ENCODE peak calls at places on chromosomes 2 and 18, in ten cellular contexts. One of them, this sample, is unnamed.

GRCh38 chr18:31723998-31724711 is 36.5 kb downstream of the SLC25A52 start:
- DNase-seq in astrocyte of the spinal cord: peak
- DNase-seq in NB4: no peak
- DNase-seq in suprapubic skin: no peak
- DNase-seq in astrocyte of the cerebellum: no peak
- DNase-seq in endothelial cell: no peak
- DNase-seq in neural progenitor cell: no peak
- DNase-seq in epithelial cell of esophagus: peak
- DNase-seq in choroid plexus epithelial cell: peak
- DNase-seq in left ventricle myocardium inferior: peak
- DNase-seq in this sample: no peak

GRCh38 chr2:54428401-54428800 is 27.7 kb upstream of the SPTBN1 start:
- DNase-seq in astrocyte of the spinal cord: no peak
- DNase-seq in NB4: no peak
- DNase-seq in suprapubic skin: no peak
- DNase-seq in astrocyte of the cerebellum: no peak
- DNase-seq in endothelial cell: no peak
- DNase-seq in neural progenitor cell: no peak
- DNase-seq in epithelial cell of esophagus: no peak
- DNase-seq in choroid plexus epithelial cell: no peak
- DNase-seq in left ventricle myocardium inferior: peak
- DNase-seq in this sample: no peak

GRCh38 chr18:55552498-55553189 is 35.3 kb downstream of the TCF4 start:
- DNase-seq in astrocyte of the spinal cord: peak
- DNase-seq in NB4: no peak
- DNase-seq in suprapubic skin: no peak
- DNase-seq in astrocyte of the cerebellum: peak
- DNase-seq in endothelial cell: no peak
- DNase-seq in neural progenitor cell: no peak
- DNase-seq in epithelial cell of esophagus: no peak
- DNase-seq in choroid plexus epithelial cell: no peak
- DNase-seq in left ventricle myocardium inferior: no peak
- DNase-seq in this sample: no peak

GRCh38 chr2:148026573-148026972 is 5.7 kb downstream of the MBD5 start:
- DNase-seq in astrocyte of the spinal cord: no peak
- DNase-seq in NB4: no peak
- DNase-seq in suprapubic skin: no peak
- DNase-seq in astrocyte of the cerebellum: no peak
- DNase-seq in endothelial cell: no peak
- DNase-seq in neural progenitor cell: no peak
- DNase-seq in epithelial cell of esophagus: no peak
- DNase-seq in choroid plexus epithelial cell: no peak
- DNase-seq in left ventricle myocardium inferior: no peak
- DNase-seq in this sample: no peak

GRCh38 chr18:58496937-58497336 is 132.0 kb downstream of the ALPK2 start:
- DNase-seq in astrocyte of the spinal cord: no peak
- DNase-seq in NB4: no peak
- DNase-seq in suprapubic skin: no peak
- DNase-seq in astrocyte of the cerebellum: no peak
- DNase-seq in endothelial cell: peak
- DNase-seq in neural progenitor cell: peak
- DNase-seq in epithelial cell of esophagus: peak
- DNase-seq in choroid plexus epithelial cell: no peak
- DNase-seq in left ventricle myocardium inferior: no peak
- DNase-seq in this sample: no peak

GRCh38 chr18:40493316-40493715 is 1461.7 kb upstream of the PIK3C3 start:
- DNase-seq in astrocyte of the spinal cord: no peak
- DNase-seq in NB4: no peak
- DNase-seq in suprapubic skin: no peak
- DNase-seq in astrocyte of the cerebellum: no peak
- DNase-seq in endothelial cell: no peak
- DNase-seq in neural progenitor cell: no peak
- DNase-seq in epithelial cell of esophagus: no peak
- DNase-seq in choroid plexus epithelial cell: no peak
- DNase-seq in left ventricle myocardium inferior: no peak
- DNase-seq in this sample: no peak

GRCh38 chr18:14747513-14748474 is at the start of gene ANKRD30B:
- DNase-seq in astrocyte of the spinal cord: no peak
- DNase-seq in NB4: no peak
- DNase-seq in suprapubic skin: no peak
- DNase-seq in astrocyte of the cerebellum: no peak
- DNase-seq in endothelial cell: peak
- DNase-seq in neural progenitor cell: no peak
- DNase-seq in epithelial cell of esophagus: no peak
- DNase-seq in choroid plexus epithelial cell: no peak
- DNase-seq in left ventricle myocardium inferior: no peak
- DNase-seq in this sample: no peak

GRCh38 chr2:165933211-165933610 is 20.4 kb downstream of the TTC21B start:
- DNase-seq in astrocyte of the spinal cord: no peak
- DNase-seq in NB4: no peak
- DNase-seq in suprapubic skin: no peak
- DNase-seq in astrocyte of the cerebellum: no peak
- DNase-seq in endothelial cell: no peak
- DNase-seq in neural progenitor cell: no peak
- DNase-seq in epithelial cell of esophagus: no peak
- DNase-seq in choroid plexus epithelial cell: no peak
- DNase-seq in left ventricle myocardium inferior: no peak
- DNase-seq in this sample: no peak

GRCh38 chr2:9558948-9559381 is 3.3 kb upstream of the ADAM17 start:
- DNase-seq in astrocyte of the spinal cord: peak
- DNase-seq in NB4: peak
- DNase-seq in suprapubic skin: no peak
- DNase-seq in astrocyte of the cerebellum: peak
- DNase-seq in endothelial cell: no peak
- DNase-seq in neural progenitor cell: no peak
- DNase-seq in epithelial cell of esophagus: peak
- DNase-seq in choroid plexus epithelial cell: peak
- DNase-seq in left ventricle myocardium inferior: no peak
- DNase-seq in this sample: no peak

GRCh38 chr18:48808476-48808875 is 142.3 kb downstream of the SMAD7 start:
- DNase-seq in astrocyte of the spinal cord: no peak
- DNase-seq in NB4: no peak
- DNase-seq in suprapubic skin: no peak
- DNase-seq in astrocyte of the cerebellum: no peak
- DNase-seq in endothelial cell: no peak
- DNase-seq in neural progenitor cell: no peak
- DNase-seq in epithelial cell of esophagus: no peak
- DNase-seq in choroid plexus epithelial cell: no peak
- DNase-seq in left ventricle myocardium inferior: no peak
- DNase-seq in this sample: no peak

GRCh38 chr2:2646312-2647051 is 315.4 kb upstream of the MYT1L start:
- DNase-seq in astrocyte of the spinal cord: no peak
- DNase-seq in NB4: no peak
- DNase-seq in suprapubic skin: peak
- DNase-seq in astrocyte of the cerebellum: no peak
- DNase-seq in endothelial cell: no peak
- DNase-seq in neural progenitor cell: peak
- DNase-seq in epithelial cell of esophagus: peak
- DNase-seq in choroid plexus epithelial cell: no peak
- DNase-seq in left ventricle myocardium inferior: no peak
- DNase-seq in this sample: no peak

GRCh38 chr2:239252433-239253200 is 148.2 kb downstream of the HDAC4 start:
- DNase-seq in astrocyte of the spinal cord: no peak
- DNase-seq in NB4: peak
- DNase-seq in suprapubic skin: peak
- DNase-seq in astrocyte of the cerebellum: no peak
- DNase-seq in endothelial cell: no peak
- DNase-seq in neural progenitor cell: no peak
- DNase-seq in epithelial cell of esophagus: no peak
- DNase-seq in choroid plexus epithelial cell: no peak
- DNase-seq in left ventricle myocardium inferior: peak
- DNase-seq in this sample: no peak

GRCh38 chr2:31151501-31151900 is 13.3 kb upstream of the GALNT14 start:
- DNase-seq in astrocyte of the spinal cord: no peak
- DNase-seq in NB4: no peak
- DNase-seq in suprapubic skin: no peak
- DNase-seq in astrocyte of the cerebellum: no peak
- DNase-seq in endothelial cell: no peak
- DNase-seq in neural progenitor cell: no peak
- DNase-seq in epithelial cell of esophagus: peak
- DNase-seq in choroid plexus epithelial cell: no peak
- DNase-seq in left ventricle myocardium inferior: no peak
- DNase-seq in this sample: no peak

GRCh38 chr2:36052819-36053218 is 302.8 kb upstream of the CRIM1 start:
- DNase-seq in astrocyte of the spinal cord: no peak
- DNase-seq in NB4: no peak
- DNase-seq in suprapubic skin: no peak
- DNase-seq in astrocyte of the cerebellum: no peak
- DNase-seq in endothelial cell: no peak
- DNase-seq in neural progenitor cell: no peak
- DNase-seq in epithelial cell of esophagus: no peak
- DNase-seq in choroid plexus epithelial cell: no peak
- DNase-seq in left ventricle myocardium inferior: no peak
- DNase-seq in this sample: no peak

GRCh38 chr2:76867854-76868253 is 654.3 kb downstream of the LRRTM4 start:
- DNase-seq in astrocyte of the spinal cord: peak
- DNase-seq in NB4: peak
- DNase-seq in suprapubic skin: no peak
- DNase-seq in astrocyte of the cerebellum: peak
- DNase-seq in endothelial cell: peak
- DNase-seq in neural progenitor cell: no peak
- DNase-seq in epithelial cell of esophagus: peak
- DNase-seq in choroid plexus epithelial cell: peak
- DNase-seq in left ventricle myocardium inferior: no peak
- DNase-seq in this sample: no peak

GRCh38 chr2:179853108-179853507 is 8.3 kb downstream of the ZNF385B start:
- DNase-seq in astrocyte of the spinal cord: no peak
- DNase-seq in NB4: no peak
- DNase-seq in suprapubic skin: no peak
- DNase-seq in astrocyte of the cerebellum: no peak
- DNase-seq in endothelial cell: no peak
- DNase-seq in neural progenitor cell: no peak
- DNase-seq in epithelial cell of esophagus: no peak
- DNase-seq in choroid plexus epithelial cell: no peak
- DNase-seq in left ventricle myocardium inferior: no peak
- DNase-seq in this sample: no peak

GRCh38 chr2:128801581-128801980 is 482.9 kb upstream of the HS6ST1 start:
- DNase-seq in astrocyte of the spinal cord: no peak
- DNase-seq in NB4: no peak
- DNase-seq in suprapubic skin: no peak
- DNase-seq in astrocyte of the cerebellum: no peak
- DNase-seq in endothelial cell: no peak
- DNase-seq in neural progenitor cell: no peak
- DNase-seq in epithelial cell of esophagus: no peak
- DNase-seq in choroid plexus epithelial cell: no peak
- DNase-seq in left ventricle myocardium inferior: no peak
- DNase-seq in this sample: no peak

GRCh38 chr2:196277002-196277401 is 105.6 kb upstream of the STK17B start:
- DNase-seq in astrocyte of the spinal cord: peak
- DNase-seq in NB4: peak
- DNase-seq in suprapubic skin: no peak
- DNase-seq in astrocyte of the cerebellum: peak
- DNase-seq in endothelial cell: no peak
- DNase-seq in neural progenitor cell: no peak
- DNase-seq in epithelial cell of esophagus: peak
- DNase-seq in choroid plexus epithelial cell: peak
- DNase-seq in left ventricle myocardium inferior: no peak
- DNase-seq in this sample: no peak
- TF ChIP-seq CTCF in astrocyte of the spinal cord: peak
- TF ChIP-seq CTCF in NB4: peak
- TF ChIP-seq CTCF in suprapubic skin: peak
- TF ChIP-seq CTCF in astrocyte of the cerebellum: peak
- TF ChIP-seq CTCF in endothelial cell: peak
- TF ChIP-seq CTCF in neural progenitor cell: peak
- TF ChIP-seq CTCF in epithelial cell of esophagus: peak
- TF ChIP-seq CTCF in choroid plexus epithelial cell: peak
- TF ChIP-seq CTCF in left ventricle myocardium inferior: peak
- TF ChIP-seq CTCF in this sample: peak

DNA sequence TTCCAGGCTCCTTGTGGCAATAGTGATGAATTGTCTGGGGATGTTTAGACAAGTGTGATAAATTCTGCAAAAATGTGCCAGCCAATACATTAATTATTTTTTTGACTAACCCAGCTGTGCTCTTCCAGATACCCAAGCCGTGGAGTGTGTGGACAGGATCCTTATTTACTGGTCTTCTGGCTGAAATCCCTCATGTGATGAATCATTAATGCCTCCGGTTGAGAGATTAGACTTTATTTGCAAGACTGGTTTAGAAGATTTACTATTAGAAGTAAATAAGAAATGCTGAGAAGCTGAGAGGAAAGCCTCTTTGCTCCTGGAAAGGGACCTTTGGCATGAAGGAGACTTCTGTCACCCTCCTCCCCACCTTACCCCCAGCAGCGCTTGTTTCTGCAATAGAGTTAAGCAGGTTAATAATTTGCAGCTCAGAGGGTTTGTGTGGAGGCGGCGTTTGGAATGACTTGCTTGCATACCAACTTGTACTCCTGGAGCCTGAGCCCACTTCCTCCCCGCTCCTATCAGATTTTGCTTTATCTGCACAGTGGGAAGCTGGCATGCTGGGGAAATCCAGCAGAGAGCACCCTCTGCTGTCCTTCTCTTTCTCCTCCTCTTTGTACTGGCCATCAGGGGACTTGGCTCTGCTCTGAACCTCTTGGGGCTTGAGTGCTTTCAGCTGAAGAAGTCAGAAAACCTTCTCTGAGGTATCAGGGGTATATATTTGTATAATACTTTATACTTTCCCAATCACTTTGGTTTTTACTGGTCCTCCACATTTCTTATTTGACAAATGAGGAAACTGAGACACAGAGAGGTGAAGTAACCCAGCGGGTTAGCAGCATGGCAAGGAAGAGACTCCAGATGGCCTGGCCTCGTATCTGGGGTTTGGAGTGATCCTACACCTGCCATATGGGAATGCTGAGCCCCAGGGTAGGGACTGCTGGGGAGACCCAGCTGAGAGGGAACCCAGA is 16.3 kb downstream of the SLC3A1 start:
- DNase-seq in astrocyte of the spinal cord: peak
- DNase-seq in NB4: peak
- DNase-seq in suprapubic skin: no peak
- DNase-seq in astrocyte of the cerebellum: peak
- DNase-seq in endothelial cell: peak
- DNase-seq in neural progenitor cell: peak
- DNase-seq in epithelial cell of esophagus: peak
- DNase-seq in choroid plexus epithelial cell: peak
- DNase-seq in left ventricle myocardium inferior: no peak
- DNase-seq in this sample: no peak
- TF ChIP-seq CTCF in astrocyte of the spinal cord: peak
- TF ChIP-seq CTCF in NB4: peak
- TF ChIP-seq CTCF in suprapubic skin: peak
- TF ChIP-seq CTCF in astrocyte of the cerebellum: peak
- TF ChIP-seq CTCF in endothelial cell: no peak
- TF ChIP-seq CTCF in neural progenitor cell: peak
- TF ChIP-seq CTCF in epithelial cell of esophagus: peak
- TF ChIP-seq CTCF in choroid plexus epithelial cell: peak
- TF ChIP-seq CTCF in left ventricle myocardium inferior: peak
- TF ChIP-seq CTCF in this sample: no peak

GRCh38 chr2:118371500-118371899 is 283.2 kb downstream of the INSIG2 start:
- DNase-seq in astrocyte of the spinal cord: peak
- DNase-seq in NB4: peak
- DNase-seq in suprapubic skin: no peak
- DNase-seq in astrocyte of the cerebellum: no peak
- DNase-seq in endothelial cell: peak
- DNase-seq in neural progenitor cell: peak
- DNase-seq in epithelial cell of esophagus: peak
- DNase-seq in choroid plexus epithelial cell: peak
- DNase-seq in left ventricle myocardium inferior: no peak
- DNase-seq in this sample: no peak
- TF ChIP-seq CTCF in astrocyte of the spinal cord: peak
- TF ChIP-seq CTCF in NB4: peak
- TF ChIP-seq CTCF in suprapubic skin: peak
- TF ChIP-seq CTCF in astrocyte of the cerebellum: peak
- TF ChIP-seq CTCF in endothelial cell: peak
- TF ChIP-seq CTCF in neural progenitor cell: peak
- TF ChIP-seq CTCF in epithelial cell of esophagus: peak
- TF ChIP-seq CTCF in choroid plexus epithelial cell: peak
- TF ChIP-seq CTCF in left ventricle myocardium inferior: peak
- TF ChIP-seq CTCF in this sample: no peak

GRCh38 chr18:73136134-73136533 is 268.3 kb upstream of the NETO1 start:
- DNase-seq in astrocyte of the spinal cord: peak
- DNase-seq in NB4: peak
- DNase-seq in suprapubic skin: no peak
- DNase-seq in astrocyte of the cerebellum: no peak
- DNase-seq in endothelial cell: no peak
- DNase-seq in neural progenitor cell: peak
- DNase-seq in epithelial cell of esophagus: peak
- DNase-seq in choroid plexus epithelial cell: peak
- DNase-seq in left ventricle myocardium inferior: no peak
- DNase-seq in this sample: no peak
- TF ChIP-seq CTCF in astrocyte of the spinal cord: peak
- TF ChIP-seq CTCF in NB4: no peak
- TF ChIP-seq CTCF in suprapubic skin: no peak
- TF ChIP-seq CTCF in astrocyte of the cerebellum: peak
- TF ChIP-seq CTCF in endothelial cell: peak
- TF ChIP-seq CTCF in neural progenitor cell: peak
- TF ChIP-seq CTCF in epithelial cell of esophagus: peak
- TF ChIP-seq CTCF in choroid plexus epithelial cell: peak
- TF ChIP-seq CTCF in left ventricle myocardium inferior: peak
- TF ChIP-seq CTCF in this sample: no peak

This sample was measured in CD14-positive monocyte.